ENCODE peak calls at places on chromosomes 12 and 14, in ten cellular contexts. F is CD8-positive, alpha-beta T cell; G is cardiac fibroblast; N is adrenal gland; U is glutamatergic neuron; H is prostate gland; X is foreskin fibroblast; V is uterus; K is HFF-Myc; R is psoas muscle. S is an unnamed sample.

GRCh38 chr12:13101854-13102375 is 1.6 kb downstream of the GSG1 start:
- DNase-seq in F (peak; percentile 1), G (no peak), N (no peak), U (no peak), H (peak; percentile 64), X (peak; percentile 67), V (no peak), K (no peak), R (no peak), S (no peak)

GRCh38 chr14:96252323-96253052 is 3.5 kb upstream of the BDKRB1 start:
- DNase-seq in F (no peak), G (no peak), N (no peak), U (no peak), H (no peak), X (no peak), V (no peak), K (no peak), R (no peak), S (no peak)

GRCh38 chr12:31324845-31325523 is 966 bp downstream of the SINHCAF start:
- DNase-seq in F (peak; percentile 21), G (peak; percentile 61), N (peak; percentile 68), U (peak; percentile 48), H (peak; percentile 59), X (peak; percentile 45), V (peak; percentile 59), K (no peak), R (peak; percentile 51), S (no peak)

GRCh38 chr14:61179061-61179675 is 102.0 kb downstream of the TMEM30B start:
- DNase-seq in F (no peak), G (no peak), N (no peak), U (no peak), H (no peak), X (peak; percentile 29), V (no peak), K (no peak), R (no peak), S (no peak)

GRCh38 chr12:104462931-104463339 is 6.2 kb downstream of the CHST11 start:
- DNase-seq in F (peak; percentile 27), G (peak; percentile 43), N (no peak), U (no peak), H (no peak), X (no peak), V (no peak), K (no peak), R (no peak), S (no peak)

GRCh38 chr12:40183745-40184144 is 41.1 kb upstream of the LRRK2 start:
- DNase-seq in F (no peak), G (no peak), N (no peak), U (no peak), H (no peak), X (no peak), V (no peak), K (no peak), R (no peak), S (no peak)

GRCh38 chr12:93982847-93983315 is 165.5 kb upstream of the PLXNC1 start:
- DNase-seq in F (no peak), G (peak; percentile 64), N (no peak), U (no peak), H (no peak), X (peak; percentile 63), V (no peak), K (peak; percentile 50), R (no peak), S (no peak)

GRCh38 chr12:67386869-67387570 is 117.9 kb downstream of the CAND1 start:
- DNase-seq in F (no peak), G (no peak), N (no peak), U (no peak), H (no peak), X (no peak), V (no peak), K (no peak), R (no peak), S (no peak)

GRCh38 chr12:109767991-109768900 is 54.6 kb downstream of the FAM222A start:
- DNase-seq in F (no peak), G (no peak), N (peak; percentile 14), U (no peak), H (no peak), X (no peak), V (no peak), K (no peak), R (no peak), S (no peak)

GRCh38 chr14:105089746-105090492 is 24.7 kb upstream of the GPR132 start:
- DNase-seq in F (no peak), G (no peak), N (no peak), U (no peak), H (no peak), X (no peak), V (no peak), K (no peak), R (no peak), S (no peak)

GRCh38 chr12:1619599-1619998 is 9.4 kb upstream of the WNT5B start:
- DNase-seq in F (no peak), G (no peak), N (peak; percentile 56), U (no peak), H (no peak), X (no peak), V (no peak), K (no peak), R (peak; percentile 45), S (no peak)

GRCh38 chr12:58288191-58288590 is 346.8 kb downstream of the ATP23 start:
- DNase-seq in F (no peak), G (peak; percentile 61), N (no peak), U (no peak), H (no peak), X (peak; percentile 58), V (no peak), K (peak; percentile 97), R (no peak), S (no peak)

GRCh38 chr12:43776498-43776897 is 17.7 kb downstream of the IRAK4 start:
- DNase-seq in F (no peak), G (peak; percentile 42), N (no peak), U (no peak), H (peak; percentile 7), X (no peak), V (no peak), K (no peak), R (no peak), S (peak; percentile 8)

GRCh38 chr12:88529531-88530488 is 50.5 kb downstream of the KITLG start:
- DNase-seq in F (no peak), G (peak; percentile 30), N (no peak), U (no peak), H (no peak), X (no peak), V (no peak), K (no peak), R (no peak), S (no peak)

GRCh38 chr12:27319394-27319793 is 13.2 kb upstream of the BMAL2 start:
- DNase-seq in F (no peak), G (peak; percentile 49), N (no peak), U (no peak), H (no peak), X (no peak), V (no peak), K (no peak), R (no peak), S (no peak)

DNA sequence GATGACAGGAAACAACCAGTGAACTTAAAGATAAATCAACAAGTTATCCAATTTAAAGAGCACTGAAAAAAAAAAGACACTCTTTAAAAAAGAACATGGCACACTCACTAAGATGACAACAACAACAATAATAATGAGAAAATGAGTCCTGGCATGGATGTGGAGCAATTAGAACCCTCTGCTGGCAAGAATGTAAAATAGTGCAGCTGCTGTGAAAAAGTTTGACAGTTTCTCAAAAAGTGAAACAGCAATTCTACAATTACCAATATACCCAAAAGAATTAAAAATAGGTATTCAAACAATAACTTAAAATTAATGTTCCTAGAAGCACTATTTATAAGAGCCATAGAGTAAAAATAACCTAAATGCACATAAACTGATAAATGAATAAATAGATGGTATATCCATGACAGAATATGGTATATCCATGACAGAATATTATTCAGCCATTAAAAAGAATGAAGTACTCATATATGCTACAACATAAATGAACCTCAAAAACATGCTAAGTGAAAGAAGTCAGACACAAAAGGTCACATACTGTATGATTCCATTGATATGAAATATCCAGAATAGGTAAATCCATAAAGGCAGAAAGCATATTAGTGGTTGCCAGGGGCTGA is 49.1 kb upstream of the GPHB5 start:
- DNase-seq in F (no peak), G (no peak), N (no peak), U (no peak), H (no peak), X (no peak), V (no peak), K (no peak), R (no peak), S (no peak)
- TF ChIP-seq CTCF in F (no peak), G (peak; percentile 20), N (no peak), U (no peak), H (no peak), X (peak; percentile 8), V (no peak), K (no peak), R (no peak), S (no peak)

DNA sequence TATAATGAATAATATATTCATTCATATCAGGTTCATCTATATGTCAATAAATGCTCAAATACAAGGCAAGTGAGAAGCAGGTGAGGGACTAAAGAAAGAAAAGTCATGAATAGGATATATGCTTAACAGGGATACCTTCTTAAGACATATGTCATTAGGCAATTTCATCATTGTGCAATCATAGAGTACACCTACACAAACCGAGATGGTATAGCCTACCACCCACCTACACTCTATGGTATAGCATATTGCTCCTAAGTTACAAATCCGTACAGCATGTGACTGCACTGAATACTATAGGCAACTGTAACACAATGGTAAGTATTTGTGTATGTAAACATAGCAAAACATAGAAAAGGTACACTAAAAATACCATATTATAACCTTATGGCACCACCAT is 39.0 kb downstream of the KANSL2 start:
- DNase-seq in F (no peak), G (no peak), N (no peak), U (no peak), H (no peak), X (no peak), V (no peak), K (no peak), R (no peak), S (no peak)
- TF ChIP-seq CTCF in F (no peak), G (no peak), N (no peak), U (no peak), H (no peak), X (no peak), V (no peak), K (no peak), R (no peak), S (no peak)

GRCh38 chr14:23093993-23094665 is 807 bp downstream of the ACIN1 start:
- DNase-seq in F (no peak), G (no peak), N (no peak), U (peak; percentile 83), H (no peak), X (no peak), V (no peak), K (no peak), R (no peak), S (no peak)
- TF ChIP-seq CTCF in F (no peak), G (peak; percentile 28), N (no peak), U (no peak), H (no peak), X (peak; percentile 24), V (no peak), K (no peak), R (no peak), S (no peak)

DNA sequence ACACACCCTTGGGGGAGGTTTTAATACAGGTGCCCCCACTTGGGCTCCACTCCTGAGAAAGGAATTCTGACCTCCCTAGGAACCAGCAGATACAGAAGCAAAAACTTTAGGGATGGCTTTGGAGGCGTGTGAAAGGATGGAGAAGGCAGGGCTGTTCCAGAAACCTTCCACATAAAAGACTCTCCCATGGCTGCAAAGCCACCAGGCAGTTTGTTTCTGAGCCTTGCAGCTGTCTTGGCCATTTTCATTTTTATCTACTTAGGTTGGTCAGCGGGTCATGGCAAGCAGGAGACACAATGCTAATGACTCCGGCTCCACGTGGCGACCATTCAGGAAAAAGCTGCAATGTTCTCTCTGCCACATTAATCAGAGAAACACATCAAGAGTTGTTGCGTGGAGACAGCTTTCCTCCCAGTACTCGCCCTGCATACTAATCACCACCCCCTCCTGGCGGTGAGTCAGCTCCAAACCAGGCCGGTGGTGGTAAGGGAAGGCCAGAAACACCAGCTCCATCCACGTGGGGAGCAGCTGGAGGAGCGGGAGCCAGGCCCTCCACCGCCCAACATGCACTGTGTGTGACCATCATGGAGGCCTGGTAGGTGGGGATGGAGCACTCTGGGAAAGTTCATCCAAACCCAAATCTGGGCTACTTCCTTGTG is 30.9 kb upstream of the IRF2BPL start:
- DNase-seq in F (no peak), G (peak; percentile 87), N (no peak), U (peak; percentile 45), H (no peak), X (peak; percentile 95), V (no peak), K (peak; percentile 95), R (peak; percentile 68), S (no peak)
- TF ChIP-seq CTCF in F (no peak), G (peak; percentile 45), N (no peak), U (no peak), H (no peak), X (peak; percentile 33), V (no peak), K (peak; percentile 33), R (peak; percentile 18), S (peak; percentile 34)

S was measured in tibial nerve.